ENCODE peak calls at places on chromosomes 6 and 20, in ten cellular contexts. One of them, this sample, is unnamed.

GRCh38 chr6:35757461-35758123 is 18.8 kb upstream of the CLPSL2 start:
- DNase-seq in naive thymus-derived CD4-positive, alpha-beta T cell: no peak
- DNase-seq in GM03348: peak
- DNase-seq in RPMI8226: peak
- DNase-seq in amniotic epithelial cell: peak
- DNase-seq in GM12865: peak
- DNase-seq in left ventricle myocardium inferior: no peak
- DNase-seq in left kidney: peak
- DNase-seq in AG08396: peak
- DNase-seq in cardiac muscle cell: peak
- DNase-seq in this sample: no peak

GRCh38 chr6:116547358-116547757 is 1.9 kb upstream of the TRAPPC3L start:
- DNase-seq in naive thymus-derived CD4-positive, alpha-beta T cell: no peak
- DNase-seq in GM03348: no peak
- DNase-seq in RPMI8226: no peak
- DNase-seq in amniotic epithelial cell: no peak
- DNase-seq in GM12865: no peak
- DNase-seq in left ventricle myocardium inferior: no peak
- DNase-seq in left kidney: no peak
- DNase-seq in AG08396: no peak
- DNase-seq in cardiac muscle cell: no peak
- DNase-seq in this sample: no peak

GRCh38 chr20:62961310-62961783 is 8.8 kb downstream of the SLC17A9 start:
- DNase-seq in naive thymus-derived CD4-positive, alpha-beta T cell: no peak
- DNase-seq in GM03348: no peak
- DNase-seq in RPMI8226: no peak
- DNase-seq in amniotic epithelial cell: no peak
- DNase-seq in GM12865: no peak
- DNase-seq in left ventricle myocardium inferior: no peak
- DNase-seq in left kidney: peak
- DNase-seq in AG08396: no peak
- DNase-seq in cardiac muscle cell: no peak
- DNase-seq in this sample: no peak

GRCh38 chr6:157226026-157226639 is 97.2 kb downstream of the TMEM242 start:
- DNase-seq in naive thymus-derived CD4-positive, alpha-beta T cell: no peak
- DNase-seq in GM03348: peak
- DNase-seq in RPMI8226: no peak
- DNase-seq in amniotic epithelial cell: peak
- DNase-seq in GM12865: no peak
- DNase-seq in left ventricle myocardium inferior: no peak
- DNase-seq in left kidney: no peak
- DNase-seq in AG08396: no peak
- DNase-seq in cardiac muscle cell: peak
- DNase-seq in this sample: no peak

GRCh38 chr6:71248306-71248705 is 40.3 kb upstream of the OGFRL1 start:
- DNase-seq in naive thymus-derived CD4-positive, alpha-beta T cell: no peak
- DNase-seq in GM03348: peak
- DNase-seq in RPMI8226: peak
- DNase-seq in amniotic epithelial cell: peak
- DNase-seq in GM12865: peak
- DNase-seq in left ventricle myocardium inferior: no peak
- DNase-seq in left kidney: peak
- DNase-seq in AG08396: peak
- DNase-seq in cardiac muscle cell: peak
- DNase-seq in this sample: no peak

GRCh38 chr20:11229772-11230171 is 556.0 kb upstream of the JAG1 start:
- DNase-seq in naive thymus-derived CD4-positive, alpha-beta T cell: no peak
- DNase-seq in GM03348: peak
- DNase-seq in RPMI8226: no peak
- DNase-seq in amniotic epithelial cell: peak
- DNase-seq in GM12865: no peak
- DNase-seq in left ventricle myocardium inferior: peak
- DNase-seq in left kidney: peak
- DNase-seq in AG08396: peak
- DNase-seq in cardiac muscle cell: peak
- DNase-seq in this sample: no peak

GRCh38 chr20:43736588-43737091 is 9.8 kb upstream of the GTSF1L start:
- DNase-seq in naive thymus-derived CD4-positive, alpha-beta T cell: peak
- DNase-seq in GM03348: no peak
- DNase-seq in RPMI8226: no peak
- DNase-seq in amniotic epithelial cell: peak
- DNase-seq in GM12865: peak
- DNase-seq in left ventricle myocardium inferior: no peak
- DNase-seq in left kidney: peak
- DNase-seq in AG08396: no peak
- DNase-seq in cardiac muscle cell: peak
- DNase-seq in this sample: no peak

GRCh38 chr6:391559-392440 is at the start of gene IRF4:
- DNase-seq in naive thymus-derived CD4-positive, alpha-beta T cell: peak
- DNase-seq in GM03348: no peak
- DNase-seq in RPMI8226: peak
- DNase-seq in amniotic epithelial cell: no peak
- DNase-seq in GM12865: peak
- DNase-seq in left ventricle myocardium inferior: no peak
- DNase-seq in left kidney: peak
- DNase-seq in AG08396: no peak
- DNase-seq in cardiac muscle cell: no peak
- DNase-seq in this sample: no peak

GRCh38 chr20:44454301-44454963 is 21.2 kb upstream of the TTPAL start:
- DNase-seq in naive thymus-derived CD4-positive, alpha-beta T cell: no peak
- DNase-seq in GM03348: no peak
- DNase-seq in RPMI8226: no peak
- DNase-seq in amniotic epithelial cell: no peak
- DNase-seq in GM12865: no peak
- DNase-seq in left ventricle myocardium inferior: no peak
- DNase-seq in left kidney: no peak
- DNase-seq in AG08396: no peak
- DNase-seq in cardiac muscle cell: no peak
- DNase-seq in this sample: no peak

GRCh38 chr6:45605971-45606370 is 228.2 kb upstream of the SUPT3H start:
- DNase-seq in naive thymus-derived CD4-positive, alpha-beta T cell: no peak
- DNase-seq in GM03348: no peak
- DNase-seq in RPMI8226: no peak
- DNase-seq in amniotic epithelial cell: peak
- DNase-seq in GM12865: no peak
- DNase-seq in left ventricle myocardium inferior: no peak
- DNase-seq in left kidney: no peak
- DNase-seq in AG08396: no peak
- DNase-seq in cardiac muscle cell: peak
- DNase-seq in this sample: no peak

GRCh38 chr6:90406957-90407356 is 110.3 kb upstream of the BACH2 start:
- DNase-seq in naive thymus-derived CD4-positive, alpha-beta T cell: no peak
- DNase-seq in GM03348: no peak
- DNase-seq in RPMI8226: no peak
- DNase-seq in amniotic epithelial cell: peak
- DNase-seq in GM12865: no peak
- DNase-seq in left ventricle myocardium inferior: no peak
- DNase-seq in left kidney: no peak
- DNase-seq in AG08396: no peak
- DNase-seq in cardiac muscle cell: peak
- DNase-seq in this sample: no peak